ENCODE peak calls at places on chromosomes 12 and 14, in five cellular contexts. E, O, U, Z and B are unnamed samples.

GRCh38 chr14:73943083-73943482 is 6.8 kb downstream of the FAM161B start:
- DNase-seq in U (no peak), O (no peak), Z (no peak), E (peak), B (peak)

GRCh38 chr14:69328317-69328716 is 68.4 kb downstream of the GALNT16 start:
- DNase-seq in U (no peak), O (no peak), Z (no peak), E (no peak), B (no peak)

GRCh38 chr12:64730585-64730964 is 28.6 kb downstream of the GNS start:
- DNase-seq in O (no peak), U (no peak), Z (no peak), E (peak), B (no peak)

GRCh38 chr12:132813443-132813842 is 15.2 kb downstream of the GOLGA3 start:
- DNase-seq in Z (no peak), U (no peak), E (no peak), O (no peak), B (no peak)

GRCh38 chr14:54589076-54589475 is 22.1 kb downstream of the SAMD4A start:
- DNase-seq in O (no peak), U (no peak), Z (no peak), E (peak), B (no peak)

GRCh38 chr14:105490318-105490571 is 801 bp upstream of the TEDC1 start:
- DNase-seq in O (no peak), U (no peak), Z (peak), E (no peak), B (no peak)

GRCh38 chr14:92577321-92577742 is 63.8 kb downstream of the RIN3 start:
- DNase-seq in Z (no peak), E (no peak), U (peak), O (no peak), B (no peak)

GRCh38 chr12:125183187-125184067 is 118.2 kb downstream of the AACS start:
- DNase-seq in E (peak), Z (peak), O (peak), U (peak), B (peak)

GRCh38 chr12:64625243-64626077 is 15.2 kb downstream of the RASSF3 start:
- DNase-seq in U (peak), O (peak), E (peak), Z (peak), B (peak)

GRCh38 chr14:32366256-32366655 is 37.2 kb downstream of the AKAP6 start:
- DNase-seq in U (no peak), E (peak), Z (no peak), O (no peak), B (no peak)

GRCh38 chr12:25014961-25015360 is 66.1 kb upstream of the BCAT1 start:
- DNase-seq in U (no peak), Z (no peak), E (no peak), O (no peak), B (no peak)

GRCh38 chr12:129005416-129005815 is 152.1 kb downstream of the GLT1D1 start:
- DNase-seq in U (no peak), Z (no peak), O (no peak), E (no peak), B (no peak)

GRCh38 chr14:68621400-68622365 is 171.2 kb downstream of the ZFP36L1 start:
- DNase-seq in O (no peak), E (peak), Z (no peak), U (no peak), B (no peak)

GRCh38 chr12:90280033-90280432 is 571.4 kb upstream of the ATP2B1 start:
- DNase-seq in U (no peak), E (peak), O (no peak), Z (no peak), B (no peak)

GRCh38 chr14:72850360-72850759 is 43.5 kb downstream of the DPF3 start:
- DNase-seq in Z (peak), U (no peak), E (no peak), O (no peak), B (no peak)

GRCh38 chr14:63438065-63438757 is 105.0 kb downstream of the PPP2R5E start:
- DNase-seq in U (no peak), O (peak), E (peak), Z (peak), B (peak)

GRCh38 chr14:104373855-104374717 is 205.5 kb upstream of the C14orf180 start:
- DNase-seq in O (no peak), Z (no peak), E (no peak), U (no peak), B (no peak)

GRCh38 chr12:42056130-42056529 is 88.5 kb downstream of the GXYLT1 start:
- DNase-seq in E (no peak), U (peak), Z (no peak), O (no peak), B (no peak)